ENCODE peak calls at places on chromosome 15, in eight cellular contexts. Z, W, C, F, Q, G, L and I are unnamed samples.

GRCh38 chr15:57703387-57703786 is 3.1 kb upstream of the POLR2M start:
- DNase-seq in Z (no peak), W (no peak), C (no peak), F (peak; percentile 21), Q (peak; percentile 28), G (no peak), L (no peak), I (no peak)

GRCh38 chr15:34239151-34239761 is 14.4 kb downstream of the EMC4 start:
- DNase-seq in Z (no peak), W (no peak), C (no peak), F (peak; percentile 71), Q (peak; percentile 90), G (no peak), L (no peak), I (no peak)

GRCh38 chr15:50365570-50365969 is 10.6 kb upstream of the GABPB1 start:
- DNase-seq in Z (no peak), W (no peak), C (no peak), F (no peak), Q (no peak), G (no peak), L (no peak), I (no peak)

GRCh38 chr15:91072162-91072561 is 27.9 kb upstream of the SV2B start:
- DNase-seq in Z (no peak), W (no peak), C (no peak), F (no peak), Q (no peak), G (no peak), L (no peak), I (no peak)

GRCh38 chr15:94327356-94327936 is 96.1 kb downstream of the MCTP2 start:
- DNase-seq in Z (no peak), W (no peak), C (no peak), F (no peak), Q (peak; percentile 44), G (no peak), L (no peak), I (no peak)

GRCh38 chr15:59524331-59524731 is 86.3 kb downstream of the FAM81A start:
- DNase-seq in Z (no peak), W (no peak), C (no peak), F (no peak), Q (no peak), G (peak; percentile 69), L (no peak), I (no peak)

GRCh38 chr15:91335702-91336101 is 235.6 kb downstream of the SV2B start:
- DNase-seq in Z (no peak), W (no peak), C (no peak), F (no peak), Q (no peak), G (no peak), L (no peak), I (no peak)

GRCh38 chr15:58065445-58066041 is at the start of gene ALDH1A2:
- DNase-seq in Z (no peak), W (no peak), C (no peak), F (peak; percentile 25), Q (no peak), G (no peak), L (peak; percentile 21), I (peak; percentile 29)

GRCh38 chr15:65906396-65906795 is 37.1 kb downstream of the RAB11A start:
- DNase-seq in Z (no peak), W (no peak), C (no peak), F (no peak), Q (no peak), G (no peak), L (no peak), I (no peak)

GRCh38 chr15:42065478-42065877 is 28.9 kb downstream of the PLA2G4D start:
- DNase-seq in Z (no peak), W (no peak), C (peak; percentile 11), F (no peak), Q (no peak), G (no peak), L (no peak), I (no peak)

GRCh38 chr15:56095406-56095805 is 102.0 kb upstream of the NEDD4 start:
- DNase-seq in Z (no peak), W (no peak), C (no peak), F (no peak), Q (no peak), G (no peak), L (no peak), I (no peak)

GRCh38 chr15:83108266-83109219 is 1.1 kb downstream of the TM6SF1 start:
- DNase-seq in Z (peak; percentile 22), W (peak; percentile 73), C (peak; percentile 57), F (peak; percentile 59), Q (no peak), G (no peak), L (no peak), I (no peak)

GRCh38 chr15:81385110-81386076 is 11.4 kb upstream of the TMC3 start:
- DNase-seq in Z (no peak), W (no peak), C (no peak), F (no peak), Q (no peak), G (no peak), L (no peak), I (no peak)

GRCh38 chr15:59687831-59688230 is 1.3 kb downstream of the BNIP2 start:
- DNase-seq in Z (no peak), W (no peak), C (no peak), F (peak; percentile 42), Q (no peak), G (no peak), L (no peak), I (no peak)

GRCh38 chr15:23516866-23517265 is 48.6 kb upstream of the MKRN3 start:
- DNase-seq in Z (no peak), W (no peak), C (no peak), F (no peak), Q (no peak), G (no peak), L (no peak), I (no peak)

GRCh38 chr15:79682285-79682684 is 214.5 kb downstream of the MTHFS start:
- DNase-seq in Z (peak; percentile 14), W (peak; percentile 38), C (peak; percentile 14), F (no peak), Q (peak; percentile 74), G (no peak), L (peak; percentile 42), I (no peak)

GRCh38 chr15:99514306-99514705 is 51.5 kb upstream of the MEF2A start:
- DNase-seq in Z (no peak), W (no peak), C (no peak), F (no peak), Q (no peak), G (no peak), L (no peak), I (no peak)

GRCh38 chr15:67165653-67166260 is 88.7 kb downstream of the AAGAB start:
- DNase-seq in Z (no peak), W (no peak), C (no peak), F (no peak), Q (no peak), G (no peak), L (no peak), I (no peak)

GRCh38 chr15:81466741-81467140 is 92.7 kb upstream of the TMC3 start:
- DNase-seq in Z (no peak), W (no peak), C (no peak), F (no peak), Q (no peak), G (no peak), L (no peak), I (no peak)

GRCh38 chr15:40108855-40109735 is at the start of gene BMF:
- DNase-seq in Z (peak; percentile 100), W (peak; percentile 99), C (peak; percentile 100), F (peak; percentile 98), Q (peak; percentile 99), G (peak; percentile 99), L (peak; percentile 98), I (peak; percentile 99)
- TF ChIP-seq CTCF in Z (no peak), W (no peak), C (peak; percentile 18), F (no peak), Q (peak; percentile 62), G (peak; percentile 49), L (no peak), I (no peak)

DNA sequence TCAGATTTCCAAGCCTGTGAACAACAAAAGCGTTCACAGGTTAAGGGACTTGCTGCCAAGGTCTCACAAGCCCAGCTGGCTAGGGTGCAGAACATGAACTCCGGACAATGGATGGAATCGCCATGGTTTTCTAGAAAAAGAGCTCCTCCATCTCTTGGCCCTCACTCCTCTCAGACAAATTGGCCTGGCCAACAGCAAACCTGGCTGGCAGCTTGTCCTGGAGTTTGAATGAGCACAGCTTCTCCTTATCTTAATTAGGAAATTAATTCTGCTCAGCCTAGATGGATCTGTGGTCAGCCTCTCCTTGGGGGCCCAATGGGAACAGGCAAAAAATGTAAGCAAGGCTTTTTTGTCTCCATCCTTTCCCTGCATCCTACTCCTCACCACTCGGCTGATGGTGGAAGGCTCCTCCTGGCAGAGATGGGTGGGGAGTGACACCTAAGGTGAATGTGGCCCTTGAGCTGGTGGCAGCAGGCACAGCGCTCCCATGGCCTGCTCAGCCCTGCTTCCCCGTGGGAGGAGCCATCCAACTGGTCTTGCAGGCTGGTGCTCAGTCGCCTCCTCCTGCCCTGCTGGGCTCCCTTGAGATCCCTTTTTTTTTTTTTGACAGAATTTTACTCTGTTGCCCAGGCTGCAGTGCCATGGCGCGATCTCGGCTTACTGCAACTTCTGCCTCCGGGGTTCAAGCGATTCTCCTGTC is 5.8 kb downstream of the KLHL25 start:
- DNase-seq in Z (peak; percentile 79), W (no peak), C (no peak), F (no peak), Q (no peak), G (no peak), L (no peak), I (no peak)
- TF ChIP-seq CTCF in Z (no peak), W (no peak), C (no peak), F (no peak), Q (no peak), G (no peak), L (no peak), I (no peak)

DNA sequence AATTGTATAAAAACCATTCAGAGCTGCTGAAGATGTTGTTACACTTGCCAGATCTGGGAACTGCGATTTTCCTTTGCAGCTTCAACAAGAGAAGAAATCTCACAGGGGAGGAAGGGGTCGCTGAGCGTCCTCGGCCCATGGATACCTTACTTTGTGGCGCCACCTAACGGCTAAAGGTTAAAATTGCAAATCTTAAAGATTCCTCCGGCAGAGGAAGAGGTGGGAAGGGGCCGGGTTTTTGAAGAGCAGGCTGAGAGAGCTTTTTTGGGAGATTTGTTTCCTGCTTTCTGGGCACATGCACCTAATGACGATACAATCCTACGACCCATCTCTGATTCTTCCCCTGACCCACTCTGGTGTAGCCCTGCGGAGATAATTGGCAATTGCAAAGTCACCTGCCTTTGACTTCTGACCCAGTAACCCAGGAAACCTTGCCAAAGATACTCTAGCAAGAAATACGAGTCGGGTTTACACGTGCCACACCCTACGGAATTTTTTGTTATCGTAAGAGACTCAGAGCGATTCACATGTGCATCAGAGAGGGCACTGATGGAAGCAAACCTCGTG is 55.4 kb upstream of the CHRNA7 start:
- DNase-seq in Z (peak; percentile 71), W (no peak), C (no peak), F (peak; percentile 32), Q (no peak), G (no peak), L (no peak), I (peak; percentile 72)
- TF ChIP-seq CTCF in Z (peak; percentile 34), W (peak; percentile 35), C (peak; percentile 30), F (peak; percentile 74), Q (peak; percentile 78), G (peak; percentile 61), L (peak; percentile 81), I (peak; percentile 79)

DNA sequence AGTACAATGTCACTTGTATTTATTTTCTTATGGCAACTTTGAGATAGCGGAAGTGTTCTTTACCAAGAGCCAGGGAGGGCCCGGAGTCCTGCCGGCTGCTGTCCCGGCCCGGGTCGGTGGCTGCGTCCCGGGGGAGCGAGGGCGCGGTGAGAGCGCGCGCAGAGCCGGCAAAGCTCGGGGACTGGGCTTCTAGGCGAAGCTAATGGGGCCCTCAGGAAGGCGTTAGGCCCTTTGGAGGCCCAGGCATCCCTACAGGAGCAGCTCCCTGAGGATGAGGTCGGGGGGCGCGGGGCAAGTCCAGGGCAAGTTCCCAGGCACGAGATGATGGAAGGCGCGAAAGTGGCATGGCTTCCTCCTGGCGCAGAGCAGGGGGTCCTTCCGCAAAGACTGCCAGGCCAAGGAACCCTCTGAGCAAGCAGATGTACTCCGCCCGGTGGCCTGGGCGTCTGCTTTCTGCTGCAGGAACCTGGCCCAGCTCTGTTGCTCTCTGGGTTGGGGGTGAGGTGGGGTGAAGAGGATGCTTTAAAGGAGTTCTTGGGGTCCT is 13.1 kb downstream of the NR2F2 start:
- DNase-seq in Z (no peak), W (no peak), C (no peak), F (no peak), Q (no peak), G (no peak), L (peak; percentile 16), I (no peak)
- TF ChIP-seq CTCF in Z (no peak), W (no peak), C (no peak), F (no peak), Q (no peak), G (no peak), L (no peak), I (no peak)